ENCODE peak calls at places on chromosome 17, in ten cellular contexts. Q is activated naive CD4-positive, alpha-beta T cell; C is RWPE1; I is endothelial cell; U is COLO829; B is effector CD4-positive, alpha-beta T cell; X is H54; H is small intestine; T is GM20000; N is T-helper 1 cell. E is an unnamed sample.

GRCh38 chr17:69142473-69142802 is 743 bp upstream of the ABCA6 start:
- DNase-seq in C (no peak), X (no peak), T (no peak), Q (no peak), U (no peak), I (no peak), H (peak), N (no peak), B (no peak), E (peak)

GRCh38 chr17:52170963-52171572 is 12.6 kb upstream of the CA10 start:
- DNase-seq in I (peak), Q (no peak), T (no peak), H (peak), N (no peak), B (no peak), C (peak), U (peak), X (peak), E (peak)

GRCh38 chr17:38341035-38341721 is 2.6 kb downstream of the GPR179 start:
- DNase-seq in U (no peak), Q (no peak), N (no peak), I (no peak), X (peak), H (peak), T (no peak), C (no peak), B (no peak), E (peak)

GRCh38 chr17:69516911-69517310 is 102.4 kb downstream of the MAP2K6 start:
- DNase-seq in T (peak), N (no peak), X (no peak), I (no peak), U (no peak), H (no peak), B (no peak), Q (no peak), C (no peak), E (peak)

GRCh38 chr17:1834378-1835149 is 4.8 kb downstream of the RPA1 start:
- DNase-seq in C (no peak), B (no peak), U (no peak), Q (no peak), N (no peak), I (no peak), X (no peak), H (peak), T (peak), E (no peak)

GRCh38 chr17:75819116-75819515 is 25.1 kb downstream of the UNC13D start:
- DNase-seq in I (no peak), B (no peak), C (no peak), Q (no peak), X (no peak), T (no peak), U (no peak), H (no peak), N (no peak), E (no peak)

GRCh38 chr17:32483451-32484019 is 3.3 kb upstream of the CDK5R1 start:
- DNase-seq in I (peak), H (peak), C (peak), N (no peak), Q (no peak), T (peak), B (peak), U (peak), X (peak), E (peak)

GRCh38 chr17:50191070-50192045 is 10.1 kb downstream of the COL1A1 start:
- DNase-seq in H (no peak), Q (no peak), C (no peak), T (no peak), I (no peak), X (no peak), N (no peak), B (no peak), U (no peak), E (peak)

GRCh38 chr17:40124279-40125141 is 2.7 kb downstream of the MSL1 start:
- DNase-seq in I (no peak), C (no peak), Q (no peak), T (no peak), N (no peak), U (no peak), B (no peak), H (no peak), X (no peak), E (peak)